ENCODE peak calls at places on chromosomes 2 and 18, in six cellular contexts. Q, O, Z, U, V and W are unnamed samples.

GRCh38 chr2:143891879-143892308 is 628.0 kb downstream of the ZEB2 start:
- DNase-seq in Q (no peak), O (no peak), Z (no peak), U (no peak), V (no peak), W (no peak)

GRCh38 chr2:236054125-236054524 is 114.1 kb downstream of the GBX2 start:
- DNase-seq in Q (no peak), O (no peak), Z (no peak), U (no peak), V (no peak), W (no peak)

GRCh38 chr18:52409732-52410131 is 69.7 kb downstream of the DCC start:
- DNase-seq in Q (no peak), O (peak), Z (no peak), U (no peak), V (peak), W (no peak)

GRCh38 chr2:20211420-20211819 is 13.5 kb downstream of the SDC1 start:
- DNase-seq in Q (no peak), O (no peak), Z (no peak), U (no peak), V (no peak), W (no peak)

GRCh38 chr2:138113871-138114525 is 149.7 kb downstream of the HNMT start:
- DNase-seq in Q (no peak), O (no peak), Z (no peak), U (no peak), V (no peak), W (no peak)

GRCh38 chr18:74459877-74460276 is 2.8 kb upstream of the DIPK1C start:
- DNase-seq in Q (no peak), O (no peak), Z (no peak), U (no peak), V (peak), W (no peak)

GRCh38 chr18:49754866-49755265 is 58.5 kb downstream of the ACAA2 start:
- DNase-seq in Q (no peak), O (no peak), Z (no peak), U (no peak), V (no peak), W (no peak)

GRCh38 chr2:30503007-30503691 is 56.1 kb downstream of the LCLAT1 start:
- DNase-seq in Q (no peak), O (no peak), Z (no peak), U (no peak), V (no peak), W (no peak)

GRCh38 chr2:166563894-166564293 is 69.8 kb upstream of the SCN7A start:
- DNase-seq in Q (no peak), O (no peak), Z (no peak), U (no peak), V (no peak), W (no peak)

GRCh38 chr2:174485763-174486613 is 841 bp downstream of the GPR155 start:
- DNase-seq in Q (peak), O (no peak), Z (no peak), U (peak), V (no peak), W (peak)

GRCh38 chr2:174487536-174488162 is 820 bp upstream of the GPR155 start:
- DNase-seq in Q (no peak), O (no peak), Z (no peak), U (no peak), V (no peak), W (no peak)

GRCh38 chr2:174490032-174490431 is 3.2 kb upstream of the GPR155 start:
- DNase-seq in Q (no peak), O (no peak), Z (no peak), U (no peak), V (no peak), W (no peak)

GRCh38 chr2:174484573-174484972 is 2.3 kb downstream of the GPR155 start:
- DNase-seq in Q (no peak), O (no peak), Z (no peak), U (no peak), V (no peak), W (no peak)

GRCh38 chr2:174486614-174487535 is at the start of gene GPR155:
- DNase-seq in Q (peak), O (peak), Z (peak), U (peak), V (peak), W (peak)
- TF ChIP-seq POLR2A in Q (no peak), O (peak), Z (peak), U (no peak), V (peak), W (peak)

GRCh38 chr2:202035089-202035940 is 1.7 kb downstream of the FZD7 start:
- DNase-seq in Q (peak), O (no peak), Z (no peak), U (peak), V (no peak), W (no peak)
- TF ChIP-seq POLR2A in Q (no peak), O (no peak), Z (no peak), U (no peak), V (no peak), W (no peak)

DNA sequence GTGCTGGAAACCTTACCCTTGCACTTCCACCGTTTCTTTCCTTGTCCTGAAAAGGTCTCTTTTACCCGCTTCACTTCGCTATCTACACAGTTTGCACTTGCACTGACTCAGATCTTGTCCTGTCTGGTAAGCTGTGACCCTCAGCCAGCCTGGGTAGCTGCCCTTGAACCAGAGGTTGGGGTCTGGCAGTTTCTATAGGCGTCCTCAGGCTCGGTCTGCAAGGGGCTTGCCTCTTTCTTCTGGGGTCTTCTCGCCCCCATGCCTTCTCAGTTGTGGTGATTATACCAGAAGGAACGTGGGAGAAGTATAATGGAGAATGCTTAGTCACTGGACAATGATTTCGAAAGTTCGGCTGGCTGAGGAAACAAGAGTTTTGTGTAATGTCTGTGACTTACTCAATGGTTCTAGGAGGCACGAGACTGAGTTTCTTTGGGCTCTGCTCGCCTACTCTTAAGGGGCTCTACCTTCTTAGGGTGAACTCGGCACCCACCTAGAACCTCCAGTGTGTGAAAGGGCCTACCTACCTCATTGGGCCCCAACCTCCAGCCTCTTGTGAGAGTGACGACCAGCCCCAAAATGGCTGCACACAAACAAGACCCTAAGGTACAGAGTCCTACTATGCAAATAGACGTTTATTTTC is 6.9 kb upstream of the STAT1 start:
- DNase-seq in Q (peak), O (no peak), Z (no peak), U (peak), V (peak), W (no peak)
- TF ChIP-seq POLR2A in Q (no peak), O (peak), Z (no peak), U (no peak), V (peak), W (no peak)

GRCh38 chr2:174327559-174327897 is 7.2 kb upstream of the SP9 start:
- DNase-seq in Q (no peak), O (no peak), Z (no peak), U (no peak), V (no peak), W (no peak)
- TF ChIP-seq POLR2A in Q (no peak), O (no peak), Z (no peak), U (no peak), V (no peak), W (no peak)

DNA sequence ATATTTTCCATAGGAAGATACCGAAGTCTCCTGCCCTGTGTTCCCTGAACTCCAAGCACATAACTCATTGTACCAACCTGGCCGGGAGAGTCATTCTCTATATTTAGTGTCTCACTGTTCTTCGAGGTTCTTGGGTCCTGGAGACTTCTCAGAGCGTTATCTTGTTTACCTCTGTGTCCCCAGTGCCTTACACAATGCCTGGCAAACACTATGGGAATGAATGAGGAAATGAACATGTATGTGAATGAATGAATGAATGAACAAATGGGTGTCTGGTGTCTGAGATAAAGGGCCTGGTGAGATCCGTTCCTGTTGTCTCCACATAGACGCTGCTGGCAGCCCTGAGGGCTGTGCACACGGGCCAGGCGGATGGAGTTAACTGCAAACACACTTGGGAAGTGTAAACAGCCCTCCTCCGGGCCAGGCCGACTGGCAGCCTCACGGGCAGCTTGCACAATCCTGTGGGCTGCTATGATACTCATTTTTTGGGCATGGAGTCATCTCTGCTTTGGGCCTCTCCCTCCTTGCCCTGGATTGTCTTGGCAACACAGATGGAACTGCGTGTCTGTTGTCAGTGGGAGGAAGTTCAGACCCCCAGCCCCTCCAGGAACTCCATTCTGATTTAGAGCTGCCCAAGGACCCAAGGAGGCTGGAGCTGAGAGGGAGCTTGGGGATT is 124.2 kb downstream of the INHBB start:
- DNase-seq in Q (no peak), O (no peak), Z (no peak), U (peak), V (peak), W (peak)
- TF ChIP-seq POLR2A in Q (no peak), O (no peak), Z (no peak), U (no peak), V (no peak), W (no peak)

DNA sequence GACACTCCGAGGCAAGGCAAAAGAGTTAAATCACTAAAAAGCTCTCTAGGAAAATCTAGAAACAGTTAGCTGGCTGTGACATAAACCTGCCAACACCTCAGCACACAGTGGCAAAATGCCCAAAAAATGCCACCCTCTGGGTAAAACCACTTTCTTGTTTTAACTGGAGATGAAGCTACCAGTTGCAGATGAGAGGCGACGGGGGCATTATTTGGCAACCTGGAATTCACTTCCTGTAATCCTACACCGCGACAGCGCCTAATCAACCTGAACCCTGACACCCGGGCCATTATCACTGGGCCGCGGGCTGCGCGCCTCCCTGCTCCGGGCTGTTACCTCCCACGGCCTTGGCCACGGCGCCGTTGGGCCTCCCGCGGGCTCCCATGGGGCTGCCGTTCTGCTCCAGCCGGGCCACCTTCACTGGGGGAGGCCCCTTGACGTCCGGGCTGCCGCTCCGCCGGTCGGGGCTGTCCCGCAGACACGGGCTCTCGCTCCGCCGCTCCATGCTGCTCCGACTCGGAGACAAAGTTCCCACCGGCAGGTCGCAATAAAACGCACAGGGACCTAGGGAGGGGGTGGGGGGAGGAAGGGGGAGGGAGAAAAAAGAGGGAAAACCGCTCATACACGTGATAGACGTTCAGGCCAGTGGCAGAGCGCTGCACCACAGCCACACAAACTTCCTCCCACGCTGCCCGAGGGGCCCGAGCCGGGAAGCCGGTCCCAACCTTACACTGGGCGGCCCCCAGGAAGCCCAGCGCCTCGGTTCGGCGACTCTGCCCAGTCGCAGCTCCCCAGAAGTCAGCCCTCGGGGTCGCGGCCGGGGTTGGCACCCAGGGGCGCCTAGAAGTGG is 2.0 kb downstream of the SATB2 start:
- DNase-seq in Q (no peak), O (peak), Z (peak), U (peak), V (peak), W (no peak)
- TF ChIP-seq POLR2A in Q (no peak), O (no peak), Z (peak), U (no peak), V (peak), W (peak)

GRCh38 chr2:226031078-226031937 is 631.8 kb downstream of the NYAP2 start:
- DNase-seq in Q (peak), O (no peak), Z (peak), U (peak), V (peak), W (peak)
- TF ChIP-seq POLR2A in Q (no peak), O (no peak), Z (no peak), U (no peak), V (peak), W (no peak)

GRCh38 chr2:126770466-126770865 is 114.5 kb downstream of the GYPC start:
- DNase-seq in Q (no peak), O (no peak), Z (no peak), U (no peak), V (no peak), W (no peak)

GRCh38 chr2:126769118-126769517 is 113.2 kb downstream of the GYPC start:
- DNase-seq in Q (no peak), O (no peak), Z (no peak), U (no peak), V (no peak), W (no peak)

GRCh38 chr2:126771094-126771493 is 115.1 kb downstream of the GYPC start:
- DNase-seq in Q (no peak), O (no peak), Z (no peak), U (no peak), V (no peak), W (no peak)

GRCh38 chr2:126774290-126774689 is 118.3 kb downstream of the GYPC start:
- DNase-seq in Q (no peak), O (no peak), Z (no peak), U (no peak), V (no peak), W (no peak)

DNA sequence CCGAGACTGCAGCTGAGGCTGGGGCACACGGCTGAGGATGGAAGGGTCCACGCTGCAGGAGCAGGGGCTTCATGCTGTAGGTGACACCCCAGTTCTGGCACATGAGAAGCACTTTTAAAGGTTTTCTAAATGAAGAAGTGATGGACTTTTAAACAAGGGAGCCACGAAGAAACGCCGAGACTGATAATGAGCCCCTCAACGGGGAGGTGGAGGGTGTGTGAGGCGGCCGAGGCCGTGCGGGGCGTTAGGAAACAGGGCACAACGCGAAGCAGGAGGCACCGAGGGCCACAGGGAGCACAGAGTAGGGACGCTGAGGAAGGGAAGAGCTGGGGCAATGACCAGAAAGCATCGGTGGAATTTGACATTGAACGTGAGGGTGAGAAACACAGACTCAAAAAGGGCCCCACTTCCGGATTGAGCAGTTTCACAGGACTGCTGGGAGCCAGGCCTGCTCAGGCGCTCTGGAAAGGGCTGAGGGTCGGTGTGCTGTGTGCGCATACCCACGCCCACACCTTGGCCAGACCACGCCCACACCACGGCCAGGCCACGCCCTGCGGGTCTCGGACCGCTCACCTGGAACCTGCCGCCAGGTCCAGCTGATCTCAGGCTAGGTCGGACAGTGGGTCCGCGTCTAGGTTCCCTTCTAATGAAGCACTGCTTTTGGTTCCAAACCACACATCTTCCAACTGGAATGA is 115.7 kb downstream of the GYPC start:
- DNase-seq in Q (no peak), O (no peak), Z (no peak), U (no peak), V (no peak), W (no peak)
- TF ChIP-seq POLR2A in Q (no peak), O (no peak), Z (no peak), U (no peak), V (no peak), W (no peak)

GRCh38 chr2:237404413-237404812 is 9.6 kb downstream of the COL6A3 start:
- DNase-seq in Q (no peak), O (no peak), Z (no peak), U (no peak), V (no peak), W (no peak)
- TF ChIP-seq POLR2A in Q (no peak), O (no peak), Z (no peak), U (no peak), V (no peak), W (no peak)